ENCODE peak calls at places on chromosomes 2 and 18, in seven cellular contexts. X, Q, P, J, R, W and A are unnamed samples.

GRCh38 chr18:24987933-24988840 is 363.8 kb downstream of the ZNF521 start:
- DNase-seq in J (no peak), W (no peak), P (no peak), Q (no peak), R (no peak), X (no peak), A (no peak)

GRCh38 chr2:4408311-4408710 is 704.9 kb downstream of the DCDC2C start:
- DNase-seq in Q (no peak), W (no peak), J (no peak), R (no peak), X (no peak), P (no peak), A (no peak)

GRCh38 chr2:189328451-189329249 is 112.6 kb upstream of the WDR75 start:
- DNase-seq in W (no peak), R (no peak), X (no peak), Q (no peak), J (no peak), P (no peak), A (no peak)

GRCh38 chr2:40371525-40372277 is 80.2 kb downstream of the SLC8A1 start:
- DNase-seq in W (no peak), R (no peak), Q (no peak), J (no peak), X (no peak), P (peak), A (peak)

GRCh38 chr2:100786297-100786658 is 33.7 kb upstream of the NPAS2 start:
- DNase-seq in Q (no peak), X (peak), J (no peak), R (no peak), W (no peak), P (no peak), A (no peak)

GRCh38 chr2:164771897-164772296 is 69.7 kb downstream of the COBLL1 start:
- DNase-seq in W (no peak), X (no peak), R (no peak), Q (no peak), J (no peak), P (no peak), A (no peak)

GRCh38 chr2:129934044-129934822 is 45.2 kb upstream of the RAB6C start:
- DNase-seq in Q (no peak), W (no peak), X (no peak), R (no peak), J (no peak), P (peak), A (peak)

GRCh38 chr2:182366625-182367024 is 60.2 kb downstream of the PDE1A start:
- DNase-seq in Q (no peak), P (no peak), R (no peak), J (no peak), X (peak), W (no peak), A (no peak)

GRCh38 chr2:178263159-178263860 is 69.0 kb downstream of the OSBPL6 start:
- DNase-seq in X (no peak), R (no peak), J (no peak), P (no peak), W (no peak), Q (no peak), A (no peak)

GRCh38 chr2:112836695-112837117 is at the start of gene IL1B:
- DNase-seq in X (peak), W (no peak), P (no peak), R (no peak), J (no peak), Q (no peak), A (no peak)

GRCh38 chr2:118089015-118089800 is 937 bp downstream of the INSIG2 start:
- DNase-seq in W (no peak), P (peak), Q (peak), R (no peak), J (peak), X (peak), A (peak)

GRCh38 chr18:48085781-48086487 is 155.5 kb upstream of the SMAD2 start:
- DNase-seq in W (no peak), Q (no peak), R (no peak), X (no peak), J (no peak), P (no peak), A (no peak)

GRCh38 chr2:203338322-203338721 is 10.1 kb downstream of the ABI2 start:
- DNase-seq in P (no peak), J (no peak), X (no peak), Q (no peak), W (no peak), R (no peak), A (no peak)

GRCh38 chr2:6864938-6865345 is 765 bp downstream of the CMPK2 start:
- DNase-seq in R (no peak), X (peak), J (no peak), W (no peak), P (no peak), Q (no peak), A (peak)

GRCh38 chr2:12168354-12169059 is 422.1 kb downstream of the LPIN1 start:
- DNase-seq in J (no peak), X (no peak), Q (no peak), P (no peak), R (no peak), W (no peak), A (no peak)
- H3K4me2 ChIP-seq in J (no peak), X (no peak), Q (no peak), P (no peak), R (no peak), W (no peak), A (no peak)

GRCh38 chr2:205698556-205699282 is 16.4 kb downstream of the NRP2 start:
- DNase-seq in X (no peak), J (no peak), P (no peak), Q (no peak), W (no peak), R (no peak), A (no peak)
- TF ChIP-seq REST in X (no peak), J (no peak), P (no peak), Q (no peak), W (no peak), R (no peak), A (no peak)

DNA sequence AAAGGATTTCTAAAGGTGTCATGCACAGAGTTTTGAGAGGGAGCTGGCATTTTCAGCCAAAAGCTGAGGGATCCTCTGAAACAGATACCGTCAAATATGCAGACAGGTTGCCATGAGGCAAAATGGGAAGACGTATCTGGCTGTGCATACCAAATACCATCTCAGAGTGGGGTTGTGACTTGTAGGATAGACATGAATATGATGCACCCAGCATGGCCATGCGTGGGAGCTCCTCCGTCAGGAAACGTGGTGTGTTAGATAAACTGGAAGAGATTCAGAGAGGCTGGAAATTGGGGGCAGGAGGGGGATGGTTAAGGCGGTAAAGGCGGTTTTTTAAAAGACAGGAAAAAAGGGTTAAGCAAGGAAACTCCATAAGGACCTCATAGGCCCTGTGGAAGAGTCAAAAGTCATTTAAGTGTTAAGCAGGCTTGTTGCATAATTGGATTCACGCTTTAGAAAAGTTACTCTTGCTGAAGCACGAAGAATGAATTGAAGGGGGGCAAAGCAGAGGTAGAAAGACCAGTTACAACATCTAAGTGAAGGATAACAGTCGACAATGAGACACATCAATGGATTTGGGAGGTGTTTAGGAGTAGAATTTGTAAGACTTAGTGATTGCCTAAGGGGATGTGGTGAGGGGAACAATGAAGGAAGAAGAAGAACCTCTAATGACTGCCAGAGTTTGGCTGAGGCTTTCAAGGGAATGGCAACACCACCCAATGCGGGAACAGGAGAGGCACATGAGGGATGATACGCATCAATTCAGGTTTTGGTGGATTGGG is 139.6 kb upstream of the CTAGE1 start:
- DNase-seq in P (no peak), R (no peak), Q (no peak), J (peak), X (no peak), W (no peak), A (peak)
- H3K27ac ChIP-seq in P (no peak), R (no peak), Q (no peak), J (peak), X (no peak), W (no peak), A (no peak)

DNA sequence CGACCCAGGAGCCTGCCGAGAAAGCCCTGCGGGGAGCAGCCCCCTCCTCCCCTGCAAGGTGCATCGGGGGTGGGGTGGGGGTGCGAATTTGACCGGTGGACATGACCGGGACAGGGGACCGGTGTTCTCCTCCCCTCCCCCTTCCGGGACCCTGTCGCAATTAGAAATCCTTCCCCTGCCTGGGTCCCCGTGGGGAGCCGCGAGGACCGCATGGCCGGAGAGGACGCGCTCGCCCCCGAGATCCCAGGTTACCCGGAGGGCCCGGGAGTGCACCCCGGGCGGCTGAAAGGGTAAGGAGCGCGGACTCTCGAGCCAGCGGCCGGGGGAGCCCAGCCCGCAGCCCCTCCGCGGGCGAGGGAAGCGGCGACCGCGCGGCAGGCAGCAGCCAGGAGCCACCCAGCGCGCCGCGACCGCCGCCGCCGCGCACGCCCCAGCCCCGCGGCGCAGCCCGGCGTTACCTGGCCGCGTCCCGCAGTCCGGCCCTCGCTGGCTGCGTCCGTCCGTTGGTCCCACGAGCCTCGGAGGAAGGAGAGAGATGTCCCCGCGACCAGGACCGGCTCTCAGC is 477 bp downstream of the DLGAP1 start:
- DNase-seq in Q (no peak), R (no peak), J (no peak), X (no peak), W (no peak), P (peak), A (peak)
- H3K4me2 ChIP-seq in Q (peak), R (no peak), J (no peak), X (no peak), W (no peak), P (peak), A (peak)

DNA sequence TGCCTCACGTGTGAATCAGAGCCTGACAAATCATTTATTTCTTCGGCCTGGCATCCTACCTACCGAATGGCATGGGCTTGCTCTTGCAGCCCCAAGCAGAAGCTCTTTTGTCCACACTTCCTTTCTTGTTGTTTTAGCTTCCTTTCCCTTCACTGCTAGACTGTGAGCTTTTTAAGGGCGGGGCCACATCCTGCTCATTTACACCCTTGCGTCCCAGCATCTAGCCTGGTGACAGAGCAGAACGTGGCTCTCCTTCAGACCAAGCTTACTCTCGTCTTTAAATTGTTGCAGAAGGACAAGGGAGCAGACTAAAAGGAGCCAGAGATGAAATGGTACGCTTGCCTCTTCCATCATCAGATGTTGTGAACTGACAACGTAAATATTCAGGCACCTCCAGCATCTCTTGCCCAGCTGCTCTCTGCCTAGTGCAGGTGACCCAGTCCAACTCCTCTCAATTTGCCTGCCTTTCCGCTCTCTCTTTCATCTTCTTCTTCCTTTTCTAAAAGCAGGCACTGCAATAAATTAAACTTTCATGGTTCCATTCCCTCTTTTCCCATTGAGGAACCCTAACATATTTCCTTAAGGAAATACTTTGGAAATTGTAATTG is 228.3 kb upstream of the TRIB2 start:
- DNase-seq in X (no peak), P (no peak), W (no peak), Q (no peak), R (no peak), J (no peak), A (no peak)
- TF ChIP-seq REST in X (no peak), P (no peak), W (no peak), Q (no peak), R (no peak), J (no peak), A (no peak)

GRCh38 chr2:224966663-224967062 is 75.6 kb downstream of the DOCK10 start:
- DNase-seq in X (no peak), P (no peak), R (no peak), J (no peak), Q (no peak), W (no peak), A (no peak)

GRCh38 chr2:224969095-224969494 is 73.2 kb downstream of the DOCK10 start:
- DNase-seq in J (no peak), R (no peak), X (no peak), W (no peak), Q (no peak), P (no peak), A (no peak)

GRCh38 chr2:224969633-224970292 is 72.5 kb downstream of the DOCK10 start:
- DNase-seq in X (no peak), R (no peak), P (no peak), Q (no peak), W (no peak), J (no peak), A (no peak)

GRCh38 chr2:224970311-224970710 is 72.0 kb downstream of the DOCK10 start:
- DNase-seq in W (no peak), J (no peak), Q (no peak), R (no peak), X (no peak), P (no peak), A (no peak)

DNA sequence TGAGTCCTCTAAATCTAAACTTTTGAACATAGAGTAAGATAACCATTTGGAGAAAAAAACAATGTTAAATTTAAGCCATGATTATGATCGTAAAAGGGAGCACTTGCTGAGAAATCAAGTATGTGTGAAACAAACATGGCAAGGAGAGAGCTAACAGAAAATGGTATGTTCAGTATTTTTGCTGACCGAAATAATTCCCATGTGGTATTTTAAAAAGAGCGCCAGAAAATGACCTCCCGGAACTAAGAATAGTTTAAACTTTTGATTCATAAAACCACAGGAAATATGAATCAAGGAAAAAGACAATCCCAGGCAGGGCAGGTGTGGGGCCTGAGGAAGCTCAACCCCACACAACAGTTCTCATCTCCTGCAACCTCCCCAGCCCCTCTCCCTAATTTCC is 74.2 kb downstream of the DOCK10 start:
- DNase-seq in P (no peak), X (no peak), Q (no peak), W (no peak), R (no peak), J (no peak), A (no peak)
- H3K27ac ChIP-seq in P (no peak), X (no peak), Q (no peak), W (no peak), R (no peak), J (no peak), A (no peak)

GRCh38 chr2:109386004-109386695 is 227.6 kb downstream of the SEPTIN10 start:
- DNase-seq in Q (no peak), R (no peak), J (peak), P (no peak), W (no peak), X (no peak), A (peak)
- H3K4me2 ChIP-seq in Q (no peak), R (no peak), J (no peak), P (no peak), W (no peak), X (no peak), A (peak)

GRCh38 chr2:96267159-96267971 is 1.3 kb downstream of the CIAO1 start:
- DNase-seq in Q (peak), J (peak), X (peak), R (peak), W (no peak), P (peak), A (peak)
- TF ChIP-seq REST in Q (no peak), J (no peak), X (no peak), R (no peak), W (no peak), P (no peak), A (no peak)

DNA sequence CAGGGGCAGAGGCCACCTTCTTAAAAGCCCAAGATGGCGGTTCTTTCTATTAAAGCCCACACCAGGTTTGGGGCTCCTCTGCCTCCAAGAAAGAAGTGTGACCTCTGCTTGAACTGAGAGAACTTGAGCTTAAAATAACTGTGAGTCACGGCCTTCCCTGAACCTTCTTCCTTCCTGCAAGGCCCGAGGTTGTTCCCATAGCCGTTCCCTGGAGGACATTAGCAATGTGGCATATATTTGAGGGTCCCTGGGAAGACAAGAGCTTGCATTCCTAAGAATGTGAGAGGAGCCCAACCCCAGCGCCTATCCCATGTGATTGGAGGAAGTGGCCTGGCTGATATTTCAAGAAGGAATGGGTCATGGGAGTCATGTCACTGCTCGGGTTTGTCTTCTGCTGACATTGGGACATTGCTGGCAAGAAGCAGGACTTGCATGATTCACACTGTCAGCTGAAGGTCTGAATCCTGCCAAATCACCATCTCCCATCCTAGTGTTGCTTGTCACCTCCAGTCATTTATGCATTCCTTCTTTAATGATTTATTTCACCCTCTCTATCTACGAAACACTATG is 168.1 kb downstream of the TRIB2 start:
- DNase-seq in Q (no peak), W (no peak), X (peak), R (peak), P (no peak), J (peak), A (no peak)
- H3K27ac ChIP-seq in Q (no peak), W (no peak), X (no peak), R (no peak), P (peak), J (no peak), A (no peak)

GRCh38 chr18:8799593-8799992 is 94.2 kb downstream of the MTCL1 start:
- DNase-seq in X (no peak), Q (no peak), R (no peak), J (no peak), W (no peak), P (no peak), A (no peak)

GRCh38 chr18:8800445-8800844 is 95.1 kb downstream of the MTCL1 start:
- DNase-seq in Q (no peak), R (peak), X (peak), W (no peak), P (no peak), J (no peak), A (peak)

GRCh38 chr18:8800041-8800441 is 94.7 kb downstream of the MTCL1 start:
- DNase-seq in P (no peak), R (no peak), Q (no peak), W (no peak), J (no peak), X (no peak), A (peak)

GRCh38 chr18:8797206-8797605 is 91.8 kb downstream of the MTCL1 start:
- DNase-seq in W (no peak), J (no peak), Q (peak), P (no peak), X (peak), R (no peak), A (no peak)

GRCh38 chr18:8798996-8799395 is 93.6 kb downstream of the MTCL1 start:
- DNase-seq in P (peak), R (no peak), J (no peak), X (peak), W (no peak), Q (no peak), A (no peak)
- H3K4me2 ChIP-seq in P (no peak), R (peak), J (no peak), X (peak), W (no peak), Q (no peak), A (no peak)